ENCODE peak calls at places on chromosomes 3 and 15, in six cellular contexts. X is T-helper 9 cell, H is EH, T is GOT3, Z is NCI-H1048, Y is M059J. K is an unnamed sample.

GRCh38 chr3:172869356-172869755 is 118.8 kb downstream of the ECT2 start:
- DNase-seq in X (no peak), H (peak), T (no peak), Z (peak), Y (peak), K (no peak)

GRCh38 chr15:31306426-31307269 is 20.0 kb upstream of the KLF13 start:
- DNase-seq in X (no peak), H (no peak), T (no peak), Z (no peak), Y (peak), K (no peak)

GRCh38 chr15:73283341-73283962 is 85.3 kb downstream of the HCN4 start:
- DNase-seq in X (no peak), H (no peak), T (no peak), Z (no peak), Y (peak), K (no peak)

GRCh38 chr15:50758712-50759205 is 6.7 kb downstream of the SPPL2A start:
- DNase-seq in X (no peak), H (no peak), T (no peak), Z (no peak), Y (peak), K (no peak)

GRCh38 chr3:178822722-178823121 is 248.9 kb downstream of the ZMAT3 start:
- DNase-seq in X (no peak), H (no peak), T (no peak), Z (no peak), Y (no peak), K (no peak)

GRCh38 chr3:176097036-176097435 is 1100.2 kb downstream of the TBL1XR1 start:
- DNase-seq in X (no peak), H (no peak), T (no peak), Z (no peak), Y (no peak), K (no peak)

GRCh38 chr15:31254431-31255175 is 72.0 kb upstream of the KLF13 start:
- DNase-seq in X (no peak), H (peak), T (no peak), Z (no peak), Y (no peak), K (no peak)

GRCh38 chr3:23390446-23390845 is 187.3 kb downstream of the UBE2E2 start:
- DNase-seq in X (no peak), H (no peak), T (no peak), Z (no peak), Y (no peak), K (no peak)

GRCh38 chr3:153163349-153164008 is 1.5 kb downstream of the RAP2B start:
- DNase-seq in X (no peak), H (peak), T (no peak), Z (no peak), Y (peak), K (no peak)

GRCh38 chr3:57434041-57434440 is 110.1 kb downstream of the DNAH12 start:
- DNase-seq in X (no peak), H (peak), T (no peak), Z (no peak), Y (peak), K (no peak)

GRCh38 chr15:75923756-75924155 is 20.1 kb downstream of the FBXO22 start:
- DNase-seq in X (no peak), H (no peak), T (no peak), Z (no peak), Y (no peak), K (no peak)

GRCh38 chr3:141901914-141902313 is 25.5 kb downstream of the ATP1B3 start:
- DNase-seq in X (no peak), H (no peak), T (no peak), Z (no peak), Y (no peak), K (no peak)

GRCh38 chr3:5006755-5007202 is 27.5 kb downstream of the BHLHE40 start:
- DNase-seq in X (peak), H (no peak), T (no peak), Z (no peak), Y (no peak), K (peak)

GRCh38 chr15:66080791-66081475 is 172.6 kb downstream of the MEGF11 start:
- DNase-seq in X (no peak), H (peak), T (peak), Z (no peak), Y (peak), K (no peak)

GRCh38 chr3:127629462-127630403 is 748 bp downstream of the PODXL2 start:
- DNase-seq in X (peak), H (no peak), T (no peak), Z (no peak), Y (no peak), K (no peak)

GRCh38 chr3:12224181-12225147 is 64.4 kb upstream of the PPARG start:
- DNase-seq in X (no peak), H (no peak), T (no peak), Z (no peak), Y (no peak), K (no peak)

GRCh38 chr3:166351461-166351860 is 514.2 kb upstream of the BCHE start:
- DNase-seq in X (no peak), H (no peak), T (no peak), Z (no peak), Y (peak), K (no peak)

GRCh38 chr3:171772427-171773056 is 37.7 kb downstream of the PLD1 start:
- DNase-seq in X (peak), H (peak), T (no peak), Z (no peak), Y (peak), K (no peak)

GRCh38 chr3:55556622-55557531 is 69.8 kb upstream of the WNT5A start:
- DNase-seq in X (no peak), H (peak), T (no peak), Z (no peak), Y (peak), K (no peak)

GRCh38 chr3:82494977-82495489 is 733.6 kb upstream of the GBE1 start:
- DNase-seq in X (no peak), H (no peak), T (no peak), Z (no peak), Y (no peak), K (no peak)

GRCh38 chr15:29270976-29271375 is 1.4 kb upstream of the NSMCE3 start:
- DNase-seq in X (no peak), H (peak), T (no peak), Z (no peak), Y (no peak), K (no peak)

GRCh38 chr3:195133462-195133861 is 137.5 kb downstream of the XXYLT1 start:
- DNase-seq in X (peak), H (peak), T (no peak), Z (no peak), Y (no peak), K (no peak)

GRCh38 chr3:10015476-10015904 is 10.7 kb upstream of the FANCD2 start:
- DNase-seq in X (no peak), H (peak), T (peak), Z (no peak), Y (peak), K (no peak)

GRCh38 chr3:63167113-63167512 is 111.0 kb upstream of the SYNPR start:
- DNase-seq in X (no peak), H (no peak), T (no peak), Z (no peak), Y (no peak), K (no peak)

GRCh38 chr3:63910873-63911272 is 1.3 kb downstream of the SCAANT1 start:
- DNase-seq in X (no peak), H (peak), T (no peak), Z (no peak), Y (peak), K (no peak)

GRCh38 chr3:141227752-141228151 is 3.9 kb upstream of the PXYLP1 start:
- DNase-seq in X (no peak), H (peak), T (no peak), Z (no peak), Y (no peak), K (no peak)

GRCh38 chr3:167887096-167887495 is 151.6 kb downstream of the SERPINI1 start:
- DNase-seq in X (no peak), H (peak), T (no peak), Z (no peak), Y (no peak), K (no peak)

K was measured in CD8-positive, alpha-beta T cell.